ENCODE peak calls at places on chromosomes 16 and 17, in six cellular contexts. One of them, this sample, is unnamed.

GRCh38 chr17:77439382-77440013 is 298.7 kb downstream of the SEC14L1 start:
- DNase-seq in GM12891: no peak
- DNase-seq in esophagus squamous epithelium: no peak
- DNase-seq in body of pancreas: no peak
- DNase-seq in sigmoid colon: no peak
- DNase-seq in ovary: no peak
- DNase-seq in this sample: no peak

GRCh38 chr16:57614546-57615343 is 13.7 kb upstream of the ADGRG1 start:
- DNase-seq in GM12891: no peak
- DNase-seq in esophagus squamous epithelium: no peak
- DNase-seq in body of pancreas: no peak
- DNase-seq in sigmoid colon: peak
- DNase-seq in ovary: peak
- DNase-seq in this sample: no peak

GRCh38 chr16:89272631-89273030 is 55.1 kb downstream of the ZNF778 start:
- DNase-seq in GM12891: no peak
- DNase-seq in esophagus squamous epithelium: no peak
- DNase-seq in body of pancreas: no peak
- DNase-seq in sigmoid colon: no peak
- DNase-seq in ovary: no peak
- DNase-seq in this sample: no peak

GRCh38 chr17:76996741-76997694 is 128.8 kb downstream of the MGAT5B start:
- DNase-seq in GM12891: no peak
- DNase-seq in esophagus squamous epithelium: no peak
- DNase-seq in body of pancreas: no peak
- DNase-seq in sigmoid colon: no peak
- DNase-seq in ovary: no peak
- DNase-seq in this sample: no peak

GRCh38 chr17:36627101-36627500 is 25.7 kb downstream of the MRM1 start:
- DNase-seq in GM12891: no peak
- DNase-seq in esophagus squamous epithelium: no peak
- DNase-seq in body of pancreas: no peak
- DNase-seq in sigmoid colon: no peak
- DNase-seq in ovary: no peak
- DNase-seq in this sample: no peak

GRCh38 chr17:74354123-74354522 is 7.5 kb downstream of the BTBD17 start:
- DNase-seq in GM12891: peak
- DNase-seq in esophagus squamous epithelium: no peak
- DNase-seq in body of pancreas: no peak
- DNase-seq in sigmoid colon: no peak
- DNase-seq in ovary: no peak
- DNase-seq in this sample: no peak

GRCh38 chr17:30344283-30345088 is 10.6 kb upstream of the TMIGD1 start:
- DNase-seq in GM12891: no peak
- DNase-seq in esophagus squamous epithelium: no peak
- DNase-seq in body of pancreas: peak
- DNase-seq in sigmoid colon: no peak
- DNase-seq in ovary: peak
- DNase-seq in this sample: no peak

GRCh38 chr17:78541488-78542237 is 35.5 kb downstream of the DNAH17 start:
- DNase-seq in GM12891: no peak
- DNase-seq in esophagus squamous epithelium: no peak
- DNase-seq in body of pancreas: no peak
- DNase-seq in sigmoid colon: peak
- DNase-seq in ovary: no peak
- DNase-seq in this sample: peak

GRCh38 chr17:82414548-82415281 is 3.4 kb upstream of the HEXD start:
- DNase-seq in GM12891: peak
- DNase-seq in esophagus squamous epithelium: no peak
- DNase-seq in body of pancreas: peak
- DNase-seq in sigmoid colon: peak
- DNase-seq in ovary: peak
- DNase-seq in this sample: peak

GRCh38 chr17:48374650-48375230 is 55.3 kb downstream of the SKAP1 start:
- DNase-seq in GM12891: peak
- DNase-seq in esophagus squamous epithelium: no peak
- DNase-seq in body of pancreas: peak
- DNase-seq in sigmoid colon: no peak
- DNase-seq in ovary: no peak
- DNase-seq in this sample: peak

GRCh38 chr17:44354582-44355309 is 8.9 kb downstream of the FAM171A2 start:
- DNase-seq in GM12891: peak
- DNase-seq in esophagus squamous epithelium: no peak
- DNase-seq in body of pancreas: peak
- DNase-seq in sigmoid colon: no peak
- DNase-seq in ovary: no peak
- DNase-seq in this sample: no peak

GRCh38 chr16:12150600-12150999 is 174.1 kb downstream of the SNX29 start:
- DNase-seq in GM12891: no peak
- DNase-seq in esophagus squamous epithelium: no peak
- DNase-seq in body of pancreas: no peak
- DNase-seq in sigmoid colon: no peak
- DNase-seq in ovary: no peak
- DNase-seq in this sample: no peak

GRCh38 chr16:4840984-4841383 is 6.1 kb downstream of the GLYR1 start:
- DNase-seq in GM12891: no peak
- DNase-seq in esophagus squamous epithelium: no peak
- DNase-seq in body of pancreas: no peak
- DNase-seq in sigmoid colon: no peak
- DNase-seq in ovary: no peak
- DNase-seq in this sample: no peak

GRCh38 chr16:50640391-50640790 is 40.7 kb downstream of the SNX20 start:
- DNase-seq in GM12891: no peak
- DNase-seq in esophagus squamous epithelium: no peak
- DNase-seq in body of pancreas: no peak
- DNase-seq in sigmoid colon: no peak
- DNase-seq in ovary: no peak
- DNase-seq in this sample: no peak

GRCh38 chr16:68644715-68645493 is at the start of gene CDH3:
- DNase-seq in GM12891: peak
- DNase-seq in esophagus squamous epithelium: no peak
- DNase-seq in body of pancreas: peak
- DNase-seq in sigmoid colon: no peak
- DNase-seq in ovary: peak
- DNase-seq in this sample: no peak

GRCh38 chr17:5049314-5049819 is 14.1 kb upstream of the SLC52A1 start:
- DNase-seq in GM12891: no peak
- DNase-seq in esophagus squamous epithelium: no peak
- DNase-seq in body of pancreas: no peak
- DNase-seq in sigmoid colon: no peak
- DNase-seq in ovary: no peak
- DNase-seq in this sample: no peak

GRCh38 chr17:79632432-79632735 is 21.5 kb upstream of the RBFOX3 start:
- DNase-seq in GM12891: no peak
- DNase-seq in esophagus squamous epithelium: no peak
- DNase-seq in body of pancreas: no peak
- DNase-seq in sigmoid colon: peak
- DNase-seq in ovary: peak
- DNase-seq in this sample: no peak

GRCh38 chr16:77647726-77648125 is 74.6 kb upstream of the NUDT7 start:
- DNase-seq in GM12891: no peak
- DNase-seq in esophagus squamous epithelium: no peak
- DNase-seq in body of pancreas: no peak
- DNase-seq in sigmoid colon: no peak
- DNase-seq in ovary: no peak
- DNase-seq in this sample: no peak

GRCh38 chr17:79159471-79159870 is 84.8 kb downstream of the ENGASE start:
- DNase-seq in GM12891: no peak
- DNase-seq in esophagus squamous epithelium: no peak
- DNase-seq in body of pancreas: no peak
- DNase-seq in sigmoid colon: no peak
- DNase-seq in ovary: no peak
- DNase-seq in this sample: no peak

GRCh38 chr16:1256874-1257322 is 1.0 kb downstream of the TPSD1 start:
- DNase-seq in GM12891: no peak
- DNase-seq in esophagus squamous epithelium: no peak
- DNase-seq in body of pancreas: no peak
- DNase-seq in sigmoid colon: no peak
- DNase-seq in ovary: no peak
- DNase-seq in this sample: no peak

GRCh38 chr17:33521784-33522183 is 228.7 kb upstream of the ASIC2 start:
- DNase-seq in GM12891: no peak
- DNase-seq in esophagus squamous epithelium: no peak
- DNase-seq in body of pancreas: no peak
- DNase-seq in sigmoid colon: no peak
- DNase-seq in ovary: no peak
- DNase-seq in this sample: no peak

GRCh38 chr17:60442271-60443201 is 20.2 kb downstream of the CHCT1 start:
- DNase-seq in GM12891: no peak
- DNase-seq in esophagus squamous epithelium: no peak
- DNase-seq in body of pancreas: no peak
- DNase-seq in sigmoid colon: no peak
- DNase-seq in ovary: no peak
- DNase-seq in this sample: no peak

GRCh38 chr17:63634163-63634562 is 11.9 kb downstream of the MAP3K3 start:
- DNase-seq in GM12891: no peak
- DNase-seq in esophagus squamous epithelium: no peak
- DNase-seq in body of pancreas: no peak
- DNase-seq in sigmoid colon: no peak
- DNase-seq in ovary: no peak
- DNase-seq in this sample: no peak

DNA sequence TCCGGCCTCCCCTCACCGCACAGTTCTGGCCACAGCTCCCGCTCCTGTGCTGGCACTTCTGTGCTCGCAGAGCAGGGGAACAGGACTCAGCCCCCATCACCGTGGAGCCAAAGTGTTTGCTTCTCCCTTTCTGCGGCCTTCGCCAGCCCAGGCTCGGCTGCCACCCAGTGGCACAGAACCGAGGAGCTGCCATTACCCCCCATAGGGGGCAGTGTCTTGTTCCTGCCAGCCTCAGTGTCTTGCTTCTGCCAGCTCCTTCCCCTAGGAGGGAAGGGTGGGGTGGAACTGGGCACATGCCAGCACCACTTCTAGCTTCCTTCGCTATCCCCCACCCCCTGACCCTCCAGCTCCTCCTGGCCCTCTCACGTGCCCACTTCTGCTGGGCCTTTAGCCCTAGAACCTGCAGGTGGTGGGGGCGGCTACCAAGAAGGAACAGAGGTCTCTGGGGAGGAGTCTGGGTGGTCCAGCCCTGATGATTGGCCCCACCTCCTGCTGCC is 645 bp upstream of the ELMO3 start:
- DNase-seq in GM12891: no peak
- DNase-seq in esophagus squamous epithelium: no peak
- DNase-seq in body of pancreas: peak
- DNase-seq in sigmoid colon: no peak
- DNase-seq in ovary: no peak
- DNase-seq in this sample: no peak
- TF ChIP-seq POLR2A in GM12891: no peak
- TF ChIP-seq POLR2A in esophagus squamous epithelium: no peak
- TF ChIP-seq POLR2A in body of pancreas: no peak
- TF ChIP-seq POLR2A in sigmoid colon: no peak
- TF ChIP-seq POLR2A in ovary: no peak
- TF ChIP-seq POLR2A in this sample: no peak

DNA sequence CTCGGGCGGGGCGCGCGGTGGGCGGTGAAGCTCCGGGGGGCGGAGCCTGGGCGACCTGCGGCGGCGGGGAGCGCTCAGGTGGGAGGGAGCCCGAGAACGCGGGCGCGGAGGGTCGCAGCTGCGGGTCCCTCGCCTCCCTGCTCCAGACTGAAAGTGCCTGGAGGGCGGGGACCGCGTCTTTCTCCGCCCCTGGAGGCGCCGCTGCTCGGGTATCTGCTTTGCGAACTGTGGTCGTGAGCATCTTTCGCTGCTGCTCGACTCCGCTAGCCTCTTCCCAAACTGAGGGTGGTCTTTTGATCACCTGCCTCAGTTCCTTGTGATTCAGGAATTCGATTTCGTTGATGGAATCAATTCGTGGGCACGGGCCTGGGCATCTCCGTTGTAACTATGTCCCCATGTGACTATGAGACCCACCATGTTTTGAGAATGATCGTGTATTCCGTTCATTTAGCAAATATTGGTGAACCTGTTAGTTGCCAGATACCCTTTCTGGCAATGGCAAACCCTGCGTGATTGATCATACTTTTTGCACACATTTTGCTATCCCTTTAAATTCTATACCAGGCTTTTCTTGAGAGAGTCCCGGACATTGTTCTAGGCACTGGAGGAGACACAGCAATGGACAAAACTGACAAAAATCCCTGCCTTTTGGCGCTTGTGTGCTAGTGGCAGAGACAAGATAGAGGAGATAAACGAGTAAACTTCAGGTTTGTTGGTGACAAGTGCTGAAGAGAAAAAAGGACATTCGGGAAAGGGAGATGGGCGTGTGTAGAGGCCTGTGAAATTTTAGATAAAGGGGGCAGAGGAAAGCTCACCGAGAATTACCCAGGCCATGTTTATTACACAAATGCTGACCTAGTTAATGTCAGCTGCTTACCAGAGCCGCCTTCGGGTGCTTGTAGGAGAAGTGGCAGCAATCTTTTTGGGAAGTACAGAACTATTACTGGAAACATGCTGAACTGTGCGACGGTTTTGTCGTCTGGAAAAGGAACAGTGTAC is 913 bp downstream of the UTP18 start:
- DNase-seq in GM12891: peak
- DNase-seq in esophagus squamous epithelium: no peak
- DNase-seq in body of pancreas: peak
- DNase-seq in sigmoid colon: peak
- DNase-seq in ovary: peak
- DNase-seq in this sample: peak
- TF ChIP-seq POLR2A in GM12891: no peak
- TF ChIP-seq POLR2A in esophagus squamous epithelium: no peak
- TF ChIP-seq POLR2A in body of pancreas: peak
- TF ChIP-seq POLR2A in sigmoid colon: no peak
- TF ChIP-seq POLR2A in ovary: no peak
- TF ChIP-seq POLR2A in this sample: no peak

GRCh38 chr17:41864837-41865595 is at the start of gene KLHL11:
- DNase-seq in GM12891: peak
- DNase-seq in esophagus squamous epithelium: peak
- DNase-seq in body of pancreas: peak
- DNase-seq in sigmoid colon: peak
- DNase-seq in ovary: peak
- DNase-seq in this sample: peak
- TF ChIP-seq POLR2A in GM12891: peak
- TF ChIP-seq POLR2A in esophagus squamous epithelium: no peak
- TF ChIP-seq POLR2A in body of pancreas: peak
- TF ChIP-seq POLR2A in sigmoid colon: peak
- TF ChIP-seq POLR2A in ovary: peak
- TF ChIP-seq POLR2A in this sample: peak

GRCh38 chr17:2055494-2056220 is 754 bp downstream of the HIC1 start:
- DNase-seq in GM12891: peak
- DNase-seq in esophagus squamous epithelium: no peak
- DNase-seq in body of pancreas: peak
- DNase-seq in sigmoid colon: peak
- DNase-seq in ovary: peak
- DNase-seq in this sample: no peak

GRCh38 chr17:2056221-2057129 is 1.6 kb downstream of the HIC1 start:
- DNase-seq in GM12891: no peak
- DNase-seq in esophagus squamous epithelium: no peak
- DNase-seq in body of pancreas: peak
- DNase-seq in sigmoid colon: peak
- DNase-seq in ovary: peak
- DNase-seq in this sample: no peak

GRCh38 chr17:2054262-2054739 is 602 bp upstream of the HIC1 start:
- DNase-seq in GM12891: no peak
- DNase-seq in esophagus squamous epithelium: no peak
- DNase-seq in body of pancreas: no peak
- DNase-seq in sigmoid colon: peak
- DNase-seq in ovary: peak
- DNase-seq in this sample: no peak

GRCh38 chr17:2053380-2054261 is 1.3 kb upstream of the HIC1 start:
- DNase-seq in GM12891: no peak
- DNase-seq in esophagus squamous epithelium: no peak
- DNase-seq in body of pancreas: peak
- DNase-seq in sigmoid colon: peak
- DNase-seq in ovary: peak
- DNase-seq in this sample: no peak

GRCh38 chr17:2054740-2055493 is at the start of gene HIC1:
- DNase-seq in GM12891: peak
- DNase-seq in esophagus squamous epithelium: no peak
- DNase-seq in body of pancreas: peak
- DNase-seq in sigmoid colon: peak
- DNase-seq in ovary: peak
- DNase-seq in this sample: peak
- TF ChIP-seq POLR2A in GM12891: peak
- TF ChIP-seq POLR2A in esophagus squamous epithelium: no peak
- TF ChIP-seq POLR2A in body of pancreas: peak
- TF ChIP-seq POLR2A in sigmoid colon: peak
- TF ChIP-seq POLR2A in ovary: peak
- TF ChIP-seq POLR2A in this sample: peak